ENCODE peak calls at places on chromosomes 5 and 9, in nine cellular contexts. One of them, this sample, is unnamed.

GRCh38 chr5:10338996-10339903 is 14.2 kb upstream of the MARCHF6 start:
- DNase-seq in body of pancreas: no peak
- DNase-seq in stimulated activated CD8-positive, alpha-beta memory T cell treated with anti-CD3 and anti-CD28 coated beads, Interleukin-15, amount 100 ng/mL, for 1 hour: no peak
- DNase-seq in osteoblast: no peak
- DNase-seq in left ventricle myocardium inferior: no peak
- DNase-seq in dermis blood vessel endothelial cell: no peak
- DNase-seq in adipocyte: no peak
- DNase-seq in anterior cingulate cortex: peak; percentile 78
- DNase-seq in cerebellum: peak; percentile 34
- DNase-seq in this sample: no peak

GRCh38 chr5:33067291-33067690 is 356.2 kb downstream of the NPR3 start:
- DNase-seq in body of pancreas: no peak
- DNase-seq in stimulated activated CD8-positive, alpha-beta memory T cell treated with anti-CD3 and anti-CD28 coated beads, Interleukin-15, amount 100 ng/mL, for 1 hour: no peak
- DNase-seq in osteoblast: no peak
- DNase-seq in left ventricle myocardium inferior: no peak
- DNase-seq in dermis blood vessel endothelial cell: no peak
- DNase-seq in adipocyte: no peak
- DNase-seq in anterior cingulate cortex: no peak
- DNase-seq in cerebellum: no peak
- DNase-seq in this sample: no peak

GRCh38 chr5:41503860-41504259 is 6.5 kb downstream of the PLCXD3 start:
- DNase-seq in body of pancreas: no peak
- DNase-seq in stimulated activated CD8-positive, alpha-beta memory T cell treated with anti-CD3 and anti-CD28 coated beads, Interleukin-15, amount 100 ng/mL, for 1 hour: no peak
- DNase-seq in osteoblast: no peak
- DNase-seq in left ventricle myocardium inferior: no peak
- DNase-seq in dermis blood vessel endothelial cell: no peak
- DNase-seq in adipocyte: no peak
- DNase-seq in anterior cingulate cortex: no peak
- DNase-seq in cerebellum: no peak
- DNase-seq in this sample: no peak

GRCh38 chr5:14298126-14298847 is 155.1 kb downstream of the TRIO start:
- DNase-seq in body of pancreas: no peak
- DNase-seq in stimulated activated CD8-positive, alpha-beta memory T cell treated with anti-CD3 and anti-CD28 coated beads, Interleukin-15, amount 100 ng/mL, for 1 hour: no peak
- DNase-seq in osteoblast: no peak
- DNase-seq in left ventricle myocardium inferior: no peak
- DNase-seq in dermis blood vessel endothelial cell: peak; percentile 36
- DNase-seq in adipocyte: peak; percentile 82
- DNase-seq in anterior cingulate cortex: no peak
- DNase-seq in cerebellum: no peak
- DNase-seq in this sample: no peak

GRCh38 chr5:71653119-71653518 is 66.0 kb upstream of the CARTPT start:
- DNase-seq in body of pancreas: peak; percentile 39
- DNase-seq in stimulated activated CD8-positive, alpha-beta memory T cell treated with anti-CD3 and anti-CD28 coated beads, Interleukin-15, amount 100 ng/mL, for 1 hour: no peak
- DNase-seq in osteoblast: no peak
- DNase-seq in left ventricle myocardium inferior: no peak
- DNase-seq in dermis blood vessel endothelial cell: peak; percentile 7
- DNase-seq in adipocyte: no peak
- DNase-seq in anterior cingulate cortex: no peak
- DNase-seq in cerebellum: no peak
- DNase-seq in this sample: no peak

GRCh38 chr9:98321269-98321668 is 65.8 kb upstream of the TBC1D2 start:
- DNase-seq in body of pancreas: no peak
- DNase-seq in stimulated activated CD8-positive, alpha-beta memory T cell treated with anti-CD3 and anti-CD28 coated beads, Interleukin-15, amount 100 ng/mL, for 1 hour: no peak
- DNase-seq in osteoblast: peak; percentile 45
- DNase-seq in left ventricle myocardium inferior: no peak
- DNase-seq in dermis blood vessel endothelial cell: no peak
- DNase-seq in adipocyte: no peak
- DNase-seq in anterior cingulate cortex: no peak
- DNase-seq in cerebellum: no peak
- DNase-seq in this sample: no peak

GRCh38 chr5:10756539-10756938 is 4.5 kb downstream of the DAP start:
- DNase-seq in body of pancreas: no peak
- DNase-seq in stimulated activated CD8-positive, alpha-beta memory T cell treated with anti-CD3 and anti-CD28 coated beads, Interleukin-15, amount 100 ng/mL, for 1 hour: no peak
- DNase-seq in osteoblast: peak; percentile 93
- DNase-seq in left ventricle myocardium inferior: no peak
- DNase-seq in dermis blood vessel endothelial cell: peak; percentile 20
- DNase-seq in adipocyte: peak; percentile 69
- DNase-seq in anterior cingulate cortex: no peak
- DNase-seq in cerebellum: no peak
- DNase-seq in this sample: no peak

GRCh38 chr5:169146158-169146557 is 154.8 kb downstream of the SLIT3 start:
- DNase-seq in body of pancreas: no peak
- DNase-seq in stimulated activated CD8-positive, alpha-beta memory T cell treated with anti-CD3 and anti-CD28 coated beads, Interleukin-15, amount 100 ng/mL, for 1 hour: no peak
- DNase-seq in osteoblast: no peak
- DNase-seq in left ventricle myocardium inferior: no peak
- DNase-seq in dermis blood vessel endothelial cell: no peak
- DNase-seq in adipocyte: no peak
- DNase-seq in anterior cingulate cortex: no peak
- DNase-seq in cerebellum: no peak
- DNase-seq in this sample: no peak

GRCh38 chr5:108382784-108383358 is 973 bp upstream of the FBXL17 start:
- DNase-seq in body of pancreas: no peak
- DNase-seq in stimulated activated CD8-positive, alpha-beta memory T cell treated with anti-CD3 and anti-CD28 coated beads, Interleukin-15, amount 100 ng/mL, for 1 hour: no peak
- DNase-seq in osteoblast: peak; percentile 42
- DNase-seq in left ventricle myocardium inferior: no peak
- DNase-seq in dermis blood vessel endothelial cell: no peak
- DNase-seq in adipocyte: peak; percentile 63
- DNase-seq in anterior cingulate cortex: no peak
- DNase-seq in cerebellum: no peak
- DNase-seq in this sample: no peak

GRCh38 chr5:55991768-55992486 is 2.8 kb downstream of the IL6ST start:
- DNase-seq in body of pancreas: no peak
- DNase-seq in stimulated activated CD8-positive, alpha-beta memory T cell treated with anti-CD3 and anti-CD28 coated beads, Interleukin-15, amount 100 ng/mL, for 1 hour: no peak
- DNase-seq in osteoblast: no peak
- DNase-seq in left ventricle myocardium inferior: no peak
- DNase-seq in dermis blood vessel endothelial cell: peak; percentile 38
- DNase-seq in adipocyte: peak; percentile 37
- DNase-seq in anterior cingulate cortex: no peak
- DNase-seq in cerebellum: no peak
- DNase-seq in this sample: no peak

GRCh38 chr5:155616779-155617392 is 603.3 kb downstream of the KIF4B start:
- DNase-seq in body of pancreas: peak; percentile 16
- DNase-seq in stimulated activated CD8-positive, alpha-beta memory T cell treated with anti-CD3 and anti-CD28 coated beads, Interleukin-15, amount 100 ng/mL, for 1 hour: no peak
- DNase-seq in osteoblast: no peak
- DNase-seq in left ventricle myocardium inferior: no peak
- DNase-seq in dermis blood vessel endothelial cell: no peak
- DNase-seq in adipocyte: peak; percentile 54
- DNase-seq in anterior cingulate cortex: peak; percentile 1
- DNase-seq in cerebellum: peak; percentile 5
- DNase-seq in this sample: peak; percentile 5

GRCh38 chr9:123217148-123217585 is 51.2 kb downstream of the STRBP start:
- DNase-seq in body of pancreas: no peak
- DNase-seq in stimulated activated CD8-positive, alpha-beta memory T cell treated with anti-CD3 and anti-CD28 coated beads, Interleukin-15, amount 100 ng/mL, for 1 hour: no peak
- DNase-seq in osteoblast: peak; percentile 50
- DNase-seq in left ventricle myocardium inferior: no peak
- DNase-seq in dermis blood vessel endothelial cell: peak; percentile 13
- DNase-seq in adipocyte: peak; percentile 40
- DNase-seq in anterior cingulate cortex: no peak
- DNase-seq in cerebellum: no peak
- DNase-seq in this sample: no peak

GRCh38 chr5:14071433-14071832 is 71.7 kb upstream of the TRIO start:
- DNase-seq in body of pancreas: no peak
- DNase-seq in stimulated activated CD8-positive, alpha-beta memory T cell treated with anti-CD3 and anti-CD28 coated beads, Interleukin-15, amount 100 ng/mL, for 1 hour: no peak
- DNase-seq in osteoblast: no peak
- DNase-seq in left ventricle myocardium inferior: no peak
- DNase-seq in dermis blood vessel endothelial cell: no peak
- DNase-seq in adipocyte: no peak
- DNase-seq in anterior cingulate cortex: no peak
- DNase-seq in cerebellum: no peak
- DNase-seq in this sample: no peak

GRCh38 chr5:151523335-151523734 is 67.8 kb downstream of the FAT2 start:
- DNase-seq in body of pancreas: no peak
- DNase-seq in stimulated activated CD8-positive, alpha-beta memory T cell treated with anti-CD3 and anti-CD28 coated beads, Interleukin-15, amount 100 ng/mL, for 1 hour: no peak
- DNase-seq in osteoblast: peak; percentile 94
- DNase-seq in left ventricle myocardium inferior: no peak
- DNase-seq in dermis blood vessel endothelial cell: peak; percentile 68
- DNase-seq in adipocyte: peak; percentile 39
- DNase-seq in anterior cingulate cortex: no peak
- DNase-seq in cerebellum: peak; percentile 63
- DNase-seq in this sample: peak; percentile 12

GRCh38 chr5:148511832-148512347 is 128.1 kb downstream of the FBXO38 start:
- DNase-seq in body of pancreas: no peak
- DNase-seq in stimulated activated CD8-positive, alpha-beta memory T cell treated with anti-CD3 and anti-CD28 coated beads, Interleukin-15, amount 100 ng/mL, for 1 hour: no peak
- DNase-seq in osteoblast: peak; percentile 1
- DNase-seq in left ventricle myocardium inferior: no peak
- DNase-seq in dermis blood vessel endothelial cell: no peak
- DNase-seq in adipocyte: no peak
- DNase-seq in anterior cingulate cortex: no peak
- DNase-seq in cerebellum: no peak
- DNase-seq in this sample: no peak

GRCh38 chr9:82903503-82903902 is 159.4 kb downstream of the RASEF start:
- DNase-seq in body of pancreas: no peak
- DNase-seq in stimulated activated CD8-positive, alpha-beta memory T cell treated with anti-CD3 and anti-CD28 coated beads, Interleukin-15, amount 100 ng/mL, for 1 hour: no peak
- DNase-seq in osteoblast: no peak
- DNase-seq in left ventricle myocardium inferior: no peak
- DNase-seq in dermis blood vessel endothelial cell: no peak
- DNase-seq in adipocyte: no peak
- DNase-seq in anterior cingulate cortex: no peak
- DNase-seq in cerebellum: no peak
- DNase-seq in this sample: no peak

GRCh38 chr9:69946800-69947437 is 96.7 kb upstream of the MAMDC2 start:
- DNase-seq in body of pancreas: no peak
- DNase-seq in stimulated activated CD8-positive, alpha-beta memory T cell treated with anti-CD3 and anti-CD28 coated beads, Interleukin-15, amount 100 ng/mL, for 1 hour: no peak
- DNase-seq in osteoblast: peak; percentile 27
- DNase-seq in left ventricle myocardium inferior: no peak
- DNase-seq in dermis blood vessel endothelial cell: peak; percentile 82
- DNase-seq in adipocyte: peak; percentile 88
- DNase-seq in anterior cingulate cortex: no peak
- DNase-seq in cerebellum: no peak
- DNase-seq in this sample: no peak

GRCh38 chr5:92470770-92471169 is 1087.7 kb upstream of the ARRDC3 start:
- DNase-seq in body of pancreas: no peak
- DNase-seq in stimulated activated CD8-positive, alpha-beta memory T cell treated with anti-CD3 and anti-CD28 coated beads, Interleukin-15, amount 100 ng/mL, for 1 hour: no peak
- DNase-seq in osteoblast: no peak
- DNase-seq in left ventricle myocardium inferior: no peak
- DNase-seq in dermis blood vessel endothelial cell: no peak
- DNase-seq in adipocyte: no peak
- DNase-seq in anterior cingulate cortex: no peak
- DNase-seq in cerebellum: no peak
- DNase-seq in this sample: no peak

GRCh38 chr9:127637322-127637847 is 25.3 kb downstream of the STXBP1 start:
- DNase-seq in body of pancreas: peak; percentile 31
- DNase-seq in stimulated activated CD8-positive, alpha-beta memory T cell treated with anti-CD3 and anti-CD28 coated beads, Interleukin-15, amount 100 ng/mL, for 1 hour: no peak
- DNase-seq in osteoblast: peak; percentile 90
- DNase-seq in left ventricle myocardium inferior: no peak
- DNase-seq in dermis blood vessel endothelial cell: peak; percentile 43
- DNase-seq in adipocyte: peak; percentile 91
- DNase-seq in anterior cingulate cortex: no peak
- DNase-seq in cerebellum: no peak
- DNase-seq in this sample: no peak

GRCh38 chr9:22112870-22113846 is 104.1 kb upstream of the CDKN2B start:
- DNase-seq in body of pancreas: no peak
- DNase-seq in stimulated activated CD8-positive, alpha-beta memory T cell treated with anti-CD3 and anti-CD28 coated beads, Interleukin-15, amount 100 ng/mL, for 1 hour: no peak
- DNase-seq in osteoblast: no peak
- DNase-seq in left ventricle myocardium inferior: no peak
- DNase-seq in dermis blood vessel endothelial cell: no peak
- DNase-seq in adipocyte: no peak
- DNase-seq in anterior cingulate cortex: no peak
- DNase-seq in cerebellum: no peak
- DNase-seq in this sample: no peak

GRCh38 chr9:37574241-37574721 is 1.9 kb downstream of the FBXO10 start:
- DNase-seq in body of pancreas: no peak
- DNase-seq in stimulated activated CD8-positive, alpha-beta memory T cell treated with anti-CD3 and anti-CD28 coated beads, Interleukin-15, amount 100 ng/mL, for 1 hour: no peak
- DNase-seq in osteoblast: peak; percentile 80
- DNase-seq in left ventricle myocardium inferior: no peak
- DNase-seq in dermis blood vessel endothelial cell: no peak
- DNase-seq in adipocyte: peak; percentile 58
- DNase-seq in anterior cingulate cortex: no peak
- DNase-seq in cerebellum: no peak
- DNase-seq in this sample: no peak

GRCh38 chr9:13267743-13268142 is 11.7 kb downstream of the MPDZ start:
- DNase-seq in body of pancreas: no peak
- DNase-seq in stimulated activated CD8-positive, alpha-beta memory T cell treated with anti-CD3 and anti-CD28 coated beads, Interleukin-15, amount 100 ng/mL, for 1 hour: no peak
- DNase-seq in osteoblast: peak; percentile 45
- DNase-seq in left ventricle myocardium inferior: no peak
- DNase-seq in dermis blood vessel endothelial cell: peak; percentile 97
- DNase-seq in adipocyte: peak; percentile 73
- DNase-seq in anterior cingulate cortex: no peak
- DNase-seq in cerebellum: no peak
- DNase-seq in this sample: no peak

GRCh38 chr9:128120061-128120740 is 7.3 kb downstream of the PTGES2 start:
- DNase-seq in body of pancreas: no peak
- DNase-seq in stimulated activated CD8-positive, alpha-beta memory T cell treated with anti-CD3 and anti-CD28 coated beads, Interleukin-15, amount 100 ng/mL, for 1 hour: no peak
- DNase-seq in osteoblast: peak; percentile 58
- DNase-seq in left ventricle myocardium inferior: no peak
- DNase-seq in dermis blood vessel endothelial cell: no peak
- DNase-seq in adipocyte: no peak
- DNase-seq in anterior cingulate cortex: no peak
- DNase-seq in cerebellum: no peak
- DNase-seq in this sample: no peak

GRCh38 chr9:14314929-14315753 is 1.2 kb upstream of the NFIB start:
- DNase-seq in body of pancreas: peak; percentile 95
- DNase-seq in stimulated activated CD8-positive, alpha-beta memory T cell treated with anti-CD3 and anti-CD28 coated beads, Interleukin-15, amount 100 ng/mL, for 1 hour: no peak
- DNase-seq in osteoblast: peak; percentile 97
- DNase-seq in left ventricle myocardium inferior: peak; percentile 98
- DNase-seq in dermis blood vessel endothelial cell: peak; percentile 73
- DNase-seq in adipocyte: peak; percentile 93
- DNase-seq in anterior cingulate cortex: peak; percentile 82
- DNase-seq in cerebellum: peak; percentile 87
- DNase-seq in this sample: no peak

GRCh38 chr5:169225830-169226356 is 75.0 kb downstream of the SLIT3 start:
- DNase-seq in body of pancreas: no peak
- DNase-seq in stimulated activated CD8-positive, alpha-beta memory T cell treated with anti-CD3 and anti-CD28 coated beads, Interleukin-15, amount 100 ng/mL, for 1 hour: no peak
- DNase-seq in osteoblast: no peak
- DNase-seq in left ventricle myocardium inferior: no peak
- DNase-seq in dermis blood vessel endothelial cell: no peak
- DNase-seq in adipocyte: no peak
- DNase-seq in anterior cingulate cortex: no peak
- DNase-seq in cerebellum: no peak
- DNase-seq in this sample: no peak

GRCh38 chr9:134895103-134895502 is 14.5 kb downstream of the FCN2 start:
- DNase-seq in body of pancreas: no peak
- DNase-seq in stimulated activated CD8-positive, alpha-beta memory T cell treated with anti-CD3 and anti-CD28 coated beads, Interleukin-15, amount 100 ng/mL, for 1 hour: no peak
- DNase-seq in osteoblast: no peak
- DNase-seq in left ventricle myocardium inferior: no peak
- DNase-seq in dermis blood vessel endothelial cell: no peak
- DNase-seq in adipocyte: no peak
- DNase-seq in anterior cingulate cortex: no peak
- DNase-seq in cerebellum: no peak
- DNase-seq in this sample: no peak

GRCh38 chr9:97396256-97396655 is 15.6 kb upstream of the TDRD7 start:
- DNase-seq in body of pancreas: no peak
- DNase-seq in stimulated activated CD8-positive, alpha-beta memory T cell treated with anti-CD3 and anti-CD28 coated beads, Interleukin-15, amount 100 ng/mL, for 1 hour: no peak
- DNase-seq in osteoblast: no peak
- DNase-seq in left ventricle myocardium inferior: no peak
- DNase-seq in dermis blood vessel endothelial cell: no peak
- DNase-seq in adipocyte: no peak
- DNase-seq in anterior cingulate cortex: no peak
- DNase-seq in cerebellum: no peak
- DNase-seq in this sample: no peak

GRCh38 chr5:140642718-140643117 is 3.5 kb downstream of the TMCO6 start:
- DNase-seq in body of pancreas: no peak
- DNase-seq in stimulated activated CD8-positive, alpha-beta memory T cell treated with anti-CD3 and anti-CD28 coated beads, Interleukin-15, amount 100 ng/mL, for 1 hour: no peak
- DNase-seq in osteoblast: no peak
- DNase-seq in left ventricle myocardium inferior: no peak
- DNase-seq in dermis blood vessel endothelial cell: no peak
- DNase-seq in adipocyte: peak; percentile 14
- DNase-seq in anterior cingulate cortex: no peak
- DNase-seq in cerebellum: no peak
- DNase-seq in this sample: no peak

GRCh38 chr9:12859704-12860251 is 85.0 kb downstream of the LURAP1L start:
- DNase-seq in body of pancreas: no peak
- DNase-seq in stimulated activated CD8-positive, alpha-beta memory T cell treated with anti-CD3 and anti-CD28 coated beads, Interleukin-15, amount 100 ng/mL, for 1 hour: no peak
- DNase-seq in osteoblast: peak; percentile 51
- DNase-seq in left ventricle myocardium inferior: no peak
- DNase-seq in dermis blood vessel endothelial cell: peak; percentile 35
- DNase-seq in adipocyte: peak; percentile 83
- DNase-seq in anterior cingulate cortex: no peak
- DNase-seq in cerebellum: no peak
- DNase-seq in this sample: no peak

GRCh38 chr5:76365558-76365957 is 37.5 kb upstream of the IQGAP2 start:
- DNase-seq in body of pancreas: no peak
- DNase-seq in stimulated activated CD8-positive, alpha-beta memory T cell treated with anti-CD3 and anti-CD28 coated beads, Interleukin-15, amount 100 ng/mL, for 1 hour: no peak
- DNase-seq in osteoblast: no peak
- DNase-seq in left ventricle myocardium inferior: no peak
- DNase-seq in dermis blood vessel endothelial cell: no peak
- DNase-seq in adipocyte: no peak
- DNase-seq in anterior cingulate cortex: no peak
- DNase-seq in cerebellum: no peak
- DNase-seq in this sample: no peak

GRCh38 chr5:141874262-141874964 is 3.8 kb downstream of the PCDH1 start:
- DNase-seq in body of pancreas: peak; percentile 62
- DNase-seq in stimulated activated CD8-positive, alpha-beta memory T cell treated with anti-CD3 and anti-CD28 coated beads, Interleukin-15, amount 100 ng/mL, for 1 hour: no peak
- DNase-seq in osteoblast: no peak
- DNase-seq in left ventricle myocardium inferior: peak; percentile 27
- DNase-seq in dermis blood vessel endothelial cell: no peak
- DNase-seq in adipocyte: no peak
- DNase-seq in anterior cingulate cortex: no peak
- DNase-seq in cerebellum: no peak
- DNase-seq in this sample: no peak